ENCODE peak calls at places on chromosomes 11 and 22, in six cellular contexts. F, U, D, L, Q and J are unnamed samples.

GRCh38 chr22:23106906-23107367 is 34.9 kb downstream of the RSPH14 start:
- DNase-seq in Q (no peak), F (no peak), L (peak), U (no peak), D (no peak), J (no peak)

GRCh38 chr11:12008790-12009616 is 577 bp upstream of the DKK3 start:
- DNase-seq in D (no peak), F (no peak), Q (peak), L (peak), U (peak), J (no peak)

GRCh38 chr11:1233351-1234053 is 10.6 kb downstream of the MUC5B start:
- DNase-seq in F (no peak), D (no peak), U (peak), L (peak), Q (peak), J (no peak)

GRCh38 chr11:123719452-123719851 is 22.0 kb downstream of the ZNF202 start:
- DNase-seq in Q (no peak), F (no peak), U (no peak), D (no peak), L (no peak), J (no peak)

GRCh38 chr11:130451261-130452019 is 3.0 kb downstream of the ADAMTS15 start:
- DNase-seq in L (peak), U (no peak), F (no peak), Q (peak), D (no peak), J (no peak)

GRCh38 chr22:32076726-32077550 is 33.9 kb downstream of the SLC5A1 start:
- DNase-seq in Q (no peak), L (no peak), U (no peak), F (no peak), D (no peak), J (no peak)

GRCh38 chr11:71418643-71419042 is 29.6 kb downstream of the DHCR7 start:
- DNase-seq in L (no peak), D (peak), Q (no peak), F (no peak), U (no peak), J (no peak)

GRCh38 chr22:17213976-17214375 is 5.3 kb downstream of the ADA2 start:
- DNase-seq in L (peak), U (peak), D (peak), Q (peak), F (no peak), J (peak)

GRCh38 chr22:21642584-21643448 is 714 bp downstream of the SDF2L1 start:
- DNase-seq in Q (peak), F (peak), D (peak), U (peak), L (peak), J (peak)

GRCh38 chr11:111526501-111526900 is 11.9 kb downstream of the HOATZ start:
- DNase-seq in Q (no peak), F (no peak), D (no peak), U (no peak), L (no peak), J (no peak)

GRCh38 chr11:131609317-131609716 is 238.9 kb downstream of the NTM start:
- DNase-seq in D (no peak), Q (no peak), L (no peak), U (no peak), F (no peak), J (no peak)

GRCh38 chr11:57140568-57140967 is 41.2 kb upstream of the LRRC55 start:
- DNase-seq in D (no peak), F (no peak), L (no peak), U (no peak), Q (no peak), J (no peak)

GRCh38 chr11:789951-790350 is at the start of gene CEND1:
- DNase-seq in F (no peak), D (peak), Q (peak), U (no peak), L (no peak), J (no peak)

GRCh38 chr22:29926057-29926456 is 43.1 kb downstream of the MTMR3 start:
- DNase-seq in D (no peak), Q (no peak), L (no peak), U (no peak), F (no peak), J (no peak)

GRCh38 chr11:72007587-72007986 is 8.9 kb downstream of the IL18BP start:
- DNase-seq in F (no peak), D (no peak), L (no peak), Q (no peak), U (no peak), J (no peak)

GRCh38 chr11:23509023-23509422 is 648.7 kb upstream of the CCDC179 start:
- DNase-seq in D (no peak), L (no peak), Q (no peak), F (no peak), U (no peak), J (no peak)

GRCh38 chr22:45597460-45598192 is 74.0 kb upstream of the ATXN10 start:
- DNase-seq in U (no peak), D (no peak), F (no peak), Q (no peak), L (no peak), J (no peak)

GRCh38 chr11:86174101-86175046 is 70.2 kb upstream of the EED start:
- DNase-seq in U (no peak), Q (no peak), D (no peak), L (peak), F (no peak), J (no peak)
- H3K4me3 ChIP-seq in U (no peak), Q (no peak), D (no peak), L (no peak), F (no peak), J (no peak)

GRCh38 chr22:38201371-38201717 is 450 bp upstream of the MAFF start:
- DNase-seq in Q (no peak), D (no peak), L (no peak), F (no peak), U (no peak), J (no peak)
- H3K4me3 ChIP-seq in Q (peak), D (peak), L (peak), F (no peak), U (peak), J (peak)

DNA sequence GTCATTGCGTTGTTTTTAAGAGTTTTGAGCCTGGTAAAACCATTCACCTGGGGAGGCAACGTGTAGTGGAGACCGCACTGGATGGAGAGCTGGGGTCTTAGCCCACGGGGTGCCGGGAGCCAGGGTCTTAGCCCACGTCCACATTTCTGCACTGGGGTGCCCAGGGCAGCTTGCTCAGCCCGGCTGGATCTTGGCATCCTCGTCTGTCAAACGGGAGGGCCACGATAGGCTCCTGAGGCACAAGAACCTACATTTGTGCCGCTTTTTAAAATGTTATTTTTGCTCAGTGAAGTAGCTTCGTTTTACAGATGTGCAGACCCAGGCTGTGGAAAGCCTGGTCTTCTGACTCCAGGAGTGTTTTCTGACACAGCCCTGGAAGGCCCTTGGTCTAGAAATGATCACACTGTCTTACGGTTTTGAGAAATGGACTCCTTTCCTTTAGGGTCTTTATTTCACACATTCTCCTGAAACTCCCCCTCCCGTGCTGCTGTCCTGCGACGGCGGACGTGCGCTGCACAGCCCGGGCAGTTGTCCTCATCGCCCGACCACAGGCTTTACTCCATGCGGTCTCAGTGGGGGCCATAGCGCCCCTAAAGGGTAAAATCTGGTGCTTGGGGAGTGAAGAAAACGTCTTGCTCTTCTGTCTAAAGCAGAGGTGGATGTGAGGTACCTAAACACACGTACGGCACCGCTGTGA is 22.2 kb downstream of the MPPED1 start:
- DNase-seq in L (no peak), F (no peak), D (no peak), Q (no peak), U (peak), J (no peak)
- H3K4me3 ChIP-seq in L (no peak), F (no peak), D (no peak), Q (no peak), U (no peak), J (no peak)

DNA sequence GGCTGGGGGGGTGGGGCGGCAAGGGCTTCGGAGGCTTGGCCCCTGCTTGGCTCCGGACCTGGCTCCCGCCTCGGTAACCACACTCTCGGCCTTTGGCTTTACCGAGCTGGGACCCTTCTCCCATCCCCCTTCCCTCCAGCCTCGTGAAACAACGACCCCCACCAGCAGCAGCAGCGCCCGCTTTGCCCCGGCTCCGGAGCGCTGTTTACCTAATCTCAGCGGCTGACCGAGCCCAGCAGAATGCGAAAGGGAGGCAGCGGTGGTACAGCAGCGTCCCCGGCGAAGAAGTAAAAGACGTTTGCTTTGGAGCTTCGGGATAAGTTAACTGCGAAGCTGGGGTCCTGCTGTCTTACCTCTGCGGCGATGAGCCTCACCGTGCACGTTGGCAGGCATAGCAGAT is 2.0 kb upstream of the LARGE1 start:
- DNase-seq in L (no peak), U (no peak), D (no peak), Q (peak), F (no peak), J (no peak)
- H3K4me3 ChIP-seq in L (peak), U (peak), D (peak), Q (no peak), F (peak), J (peak)

DNA sequence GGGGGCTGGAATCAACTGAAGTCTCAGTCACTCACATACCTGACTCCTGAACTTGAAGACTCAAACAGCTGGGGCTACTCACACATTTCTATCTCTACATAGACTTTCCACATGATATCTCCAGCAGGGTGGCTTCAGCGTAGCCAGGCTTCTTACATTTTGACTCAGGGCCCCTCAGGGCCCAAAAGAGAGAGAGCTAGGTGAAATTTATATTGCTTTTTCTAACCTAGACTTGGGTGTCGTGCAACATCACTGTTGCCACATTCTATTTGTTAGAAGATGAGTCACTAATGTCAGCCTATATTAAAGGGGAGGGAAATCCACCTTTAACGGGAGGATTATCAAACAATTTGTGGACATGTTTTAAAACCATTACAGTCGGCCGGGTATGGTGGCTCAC is 71.9 kb upstream of the RRM1 start:
- DNase-seq in U (no peak), D (no peak), Q (no peak), L (no peak), F (no peak), J (no peak)
- H3K4me3 ChIP-seq in U (no peak), D (no peak), Q (no peak), L (no peak), F (no peak), J (no peak)